ENCODE peak calls at places on chromosomes 1 and 21, in five cellular contexts. A, O, B, E and D are unnamed samples.

GRCh38 chr1:112840631-112841624 is 115.1 kb downstream of the SLC16A1 start:
- DNase-seq in A (no peak), O (peak), B (no peak), E (no peak), D (no peak)

GRCh38 chr1:30903343-30904034 is 5.1 kb downstream of the SDC3 start:
- DNase-seq in A (no peak), O (peak), B (no peak), E (no peak), D (peak)

GRCh38 chr1:211473823-211474222 is 18.1 kb downstream of the RD3 start:
- DNase-seq in A (no peak), O (no peak), B (no peak), E (no peak), D (no peak)

GRCh38 chr1:165344198-165344597 is 12.3 kb downstream of the LMX1A start:
- DNase-seq in A (no peak), O (no peak), B (no peak), E (no peak), D (no peak)

GRCh38 chr1:162696286-162696862 is 64.1 kb downstream of the DDR2 start:
- DNase-seq in A (no peak), O (peak), B (no peak), E (peak), D (peak)

GRCh38 chr1:20711285-20712209 is 6.3 kb downstream of the KIF17 start:
- DNase-seq in A (no peak), O (no peak), B (no peak), E (no peak), D (no peak)

GRCh38 chr21:44286716-44287632 is 1.3 kb downstream of the AIRE start:
- DNase-seq in A (no peak), O (no peak), B (no peak), E (no peak), D (no peak)

GRCh38 chr21:38742580-38743260 is 63.0 kb upstream of the ETS2 start:
- DNase-seq in A (no peak), O (peak), B (no peak), E (no peak), D (peak)

GRCh38 chr1:241934181-241934815 is 23.3 kb upstream of the BECN2 start:
- DNase-seq in A (no peak), O (peak), B (no peak), E (peak), D (peak)

GRCh38 chr1:91572044-91572443 is 71.4 kb downstream of the CDC7 start:
- DNase-seq in A (no peak), O (no peak), B (no peak), E (no peak), D (no peak)

GRCh38 chr1:24929091-24929875 is 793 bp downstream of the RUNX3 start:
- DNase-seq in A (no peak), O (no peak), B (no peak), E (no peak), D (no peak)

GRCh38 chr1:204171751-204172178 is 5.6 kb upstream of the REN start:
- DNase-seq in A (no peak), O (peak), B (peak), E (no peak), D (peak)

GRCh38 chr1:118983558-118984021 is 4.6 kb downstream of the TBX15 start:
- DNase-seq in A (no peak), O (no peak), B (no peak), E (no peak), D (no peak)

GRCh38 chr1:182561432-182561831 is 27.6 kb downstream of the RNASEL start:
- DNase-seq in A (no peak), O (no peak), B (no peak), E (no peak), D (no peak)

GRCh38 chr1:91596474-91596873 is 95.8 kb downstream of the CDC7 start:
- DNase-seq in A (no peak), O (peak), B (no peak), E (no peak), D (peak)

GRCh38 chr1:51285055-51285454 is 45.3 kb downstream of the TTC39A start:
- DNase-seq in A (no peak), O (no peak), B (no peak), E (no peak), D (no peak)

GRCh38 chr1:165943198-165943597 is 115.8 kb downstream of the UCK2 start:
- DNase-seq in A (no peak), O (no peak), B (no peak), E (no peak), D (peak)

GRCh38 chr1:12244078-12244477 is 14.2 kb downstream of the VPS13D start:
- DNase-seq in A (no peak), O (peak), B (no peak), E (no peak), D (peak)

GRCh38 chr1:31760422-31760900 is 3.7 kb downstream of the ADGRB2 start:
- DNase-seq in A (no peak), O (no peak), B (no peak), E (no peak), D (no peak)

GRCh38 chr1:112852276-112852675 is 103.7 kb downstream of the SLC16A1 start:
- DNase-seq in A (no peak), O (no peak), B (no peak), E (no peak), D (no peak)

GRCh38 chr1:183244466-183244865 is 58.4 kb downstream of the LAMC2 start:
- DNase-seq in A (no peak), O (peak), B (no peak), E (no peak), D (peak)

GRCh38 chr1:51506537-51506936 is 12.5 kb downstream of the EPS15 start:
- DNase-seq in A (no peak), O (peak), B (no peak), E (no peak), D (peak)

GRCh38 chr1:247445775-247446364 is 12.0 kb downstream of the OR2B11 start:
- DNase-seq in A (no peak), O (no peak), B (no peak), E (no peak), D (no peak)

GRCh38 chr1:247443641-247444040 is 14.3 kb downstream of the OR2B11 start:
- DNase-seq in A (no peak), O (no peak), B (no peak), E (no peak), D (no peak)

GRCh38 chr1:247444571-247444970 is 13.3 kb downstream of the OR2B11 start:
- DNase-seq in A (no peak), O (no peak), B (no peak), E (no peak), D (no peak)

GRCh38 chr1:247448107-247448778 is 9.7 kb downstream of the OR2B11 start:
- DNase-seq in A (no peak), O (peak), B (peak), E (peak), D (peak)

GRCh38 chr1:247447162-247447909 is 10.6 kb downstream of the OR2B11 start:
- DNase-seq in A (no peak), O (no peak), B (no peak), E (no peak), D (no peak)
- H3K4me3 ChIP-seq in A (peak), O (peak), B (peak), E (no peak), D (peak)

DNA sequence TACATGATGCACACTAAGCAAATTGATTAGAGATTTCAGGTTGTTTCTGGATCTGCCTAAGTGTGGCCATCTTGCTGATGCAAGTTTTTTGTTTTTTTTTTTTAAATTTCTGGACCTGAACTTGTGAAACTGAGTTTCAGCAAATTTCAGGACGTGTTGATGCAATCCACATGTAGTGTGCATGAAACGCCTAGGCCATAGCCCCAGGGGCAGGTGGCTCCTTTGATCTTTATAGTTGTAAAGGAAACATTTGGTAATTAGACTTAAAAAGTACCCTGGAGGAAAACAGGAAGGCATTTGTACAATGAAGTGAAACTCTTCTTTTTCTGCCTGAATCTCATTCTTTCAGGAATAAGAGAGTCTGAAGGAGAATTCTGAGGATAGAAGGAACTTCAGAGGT is 162.2 kb upstream of the LHX8 start:
- DNase-seq in A (no peak), O (no peak), B (no peak), E (no peak), D (no peak)
- H3K4me3 ChIP-seq in A (no peak), O (no peak), B (no peak), E (no peak), D (no peak)

GRCh38 chr1:54884768-54885167 is 2.2 kb downstream of the DHCR24 start:
- DNase-seq in A (no peak), O (no peak), B (no peak), E (no peak), D (no peak)
- H3K4me3 ChIP-seq in A (no peak), O (peak), B (no peak), E (no peak), D (peak)

DNA sequence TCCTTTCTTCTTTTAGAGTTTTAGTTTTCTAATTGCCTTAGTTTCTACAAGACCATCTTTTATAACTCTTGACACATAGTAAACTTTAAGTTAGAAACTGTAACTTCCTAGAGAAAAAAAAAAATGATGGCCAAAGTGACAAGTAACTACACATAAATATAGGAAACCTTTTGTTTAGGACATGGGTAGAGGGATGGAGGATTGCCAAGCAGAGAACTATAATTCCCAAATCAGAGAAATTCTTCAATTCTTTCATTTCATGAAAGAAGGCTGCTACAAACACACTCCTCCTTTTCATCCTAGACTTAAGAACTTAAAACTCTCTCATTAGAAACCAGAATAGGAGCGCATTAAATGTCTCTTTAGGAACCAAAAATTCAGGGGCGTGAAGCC is 125.0 kb downstream of the PTPN14 start:
- DNase-seq in A (no peak), O (no peak), B (no peak), E (no peak), D (no peak)
- H3K4me3 ChIP-seq in A (no peak), O (no peak), B (no peak), E (no peak), D (no peak)

GRCh38 chr1:207219979-207220889 is 101.2 kb upstream of the CD55 start:
- DNase-seq in A (no peak), O (no peak), B (no peak), E (no peak), D (no peak)
- H3K4me3 ChIP-seq in A (no peak), O (no peak), B (no peak), E (no peak), D (no peak)

GRCh38 chr1:169915150-169915549 is 21.5 kb upstream of the SCYL3 start:
- DNase-seq in A (no peak), O (no peak), B (no peak), E (no peak), D (no peak)
- H3K4me3 ChIP-seq in A (no peak), O (no peak), B (no peak), E (no peak), D (no peak)

GRCh38 chr1:38990746-38991637 is at the start of gene AKIRIN1:
- DNase-seq in A (peak), O (peak), B (peak), E (peak), D (peak)
- H3K4me3 ChIP-seq in A (peak), O (peak), B (peak), E (peak), D (peak)

GRCh38 chr1:115337276-115337632 is 795 bp downstream of the NGF start:
- DNase-seq in A (no peak), O (no peak), B (no peak), E (no peak), D (no peak)

GRCh38 chr1:115332813-115333608 is 5.0 kb downstream of the NGF start:
- DNase-seq in A (no peak), O (peak), B (no peak), E (no peak), D (peak)

GRCh38 chr1:115338457-115338820 is 390 bp upstream of the NGF start:
- DNase-seq in A (no peak), O (no peak), B (no peak), E (no peak), D (no peak)

GRCh38 chr1:115337633-115338456 is at the start of gene NGF:
- DNase-seq in A (no peak), O (peak), B (no peak), E (no peak), D (no peak)

DNA sequence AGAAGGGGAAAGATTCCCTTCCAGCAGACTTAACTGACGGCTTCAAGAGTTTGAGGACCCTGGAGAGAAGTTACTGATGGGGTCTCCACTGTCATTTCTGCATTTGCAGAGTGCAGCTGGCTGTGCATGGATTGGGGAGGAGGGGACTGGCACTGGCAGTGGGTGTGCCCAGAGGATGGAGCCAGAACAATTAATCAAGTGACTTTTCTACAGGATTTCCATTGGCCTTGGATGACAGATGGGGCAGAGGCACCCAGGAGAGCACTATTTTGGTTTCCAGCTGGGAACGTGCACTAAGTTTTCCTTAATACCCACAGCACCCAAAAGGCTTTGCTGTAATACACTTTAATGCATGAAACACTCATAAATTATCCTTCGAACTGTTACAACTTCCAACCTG is 1.3 kb downstream of the NGF start:
- DNase-seq in A (no peak), O (no peak), B (no peak), E (no peak), D (no peak)
- H3K4me3 ChIP-seq in A (peak), O (no peak), B (no peak), E (no peak), D (no peak)

GRCh38 chr1:10866314-10867091 is 70.1 kb upstream of the CASZ1 start:
- DNase-seq in A (no peak), O (peak), B (no peak), E (no peak), D (no peak)

GRCh38 chr1:10869933-10870332 is 73.5 kb upstream of the CASZ1 start:
- DNase-seq in A (no peak), O (no peak), B (no peak), E (no peak), D (no peak)

GRCh38 chr1:10868599-10868965 is 72.1 kb upstream of the CASZ1 start:
- DNase-seq in A (no peak), O (no peak), B (no peak), E (no peak), D (no peak)

GRCh38 chr1:10867138-10867721 is 70.8 kb upstream of the CASZ1 start:
- DNase-seq in A (no peak), O (peak), B (no peak), E (peak), D (peak)

DNA sequence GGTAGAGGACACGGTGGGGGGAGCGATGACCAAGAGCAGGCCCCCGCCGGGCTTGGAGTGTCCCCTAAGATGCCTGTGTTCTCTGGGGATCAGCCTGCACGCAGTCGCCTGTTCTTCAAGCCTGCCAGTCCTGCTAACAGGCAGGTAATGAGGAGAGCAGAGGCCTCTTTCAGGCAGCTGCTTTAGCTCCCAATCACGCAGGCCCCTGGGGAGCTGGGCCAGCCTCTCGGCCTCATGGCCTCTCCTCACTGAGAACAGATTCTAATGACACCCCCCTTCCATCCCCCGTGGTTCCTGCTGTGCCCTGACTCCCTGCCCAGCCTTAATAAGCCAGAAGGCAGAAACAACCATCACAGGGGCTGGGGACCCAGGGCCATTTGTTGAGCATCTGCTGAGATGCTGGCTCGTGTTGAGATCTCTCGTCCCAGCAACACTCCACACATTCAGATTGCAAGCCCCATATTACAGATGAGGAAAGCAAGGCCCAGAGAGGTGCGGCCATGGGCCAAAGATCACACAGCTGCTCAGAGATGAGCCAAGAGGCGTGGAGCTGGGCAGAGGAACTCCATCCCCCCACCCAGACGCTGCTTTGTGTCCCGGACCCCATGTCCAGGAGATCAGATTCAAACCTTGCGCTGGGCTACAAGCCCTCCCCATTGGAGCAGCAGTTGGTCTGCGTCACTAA is 71.6 kb upstream of the CASZ1 start:
- DNase-seq in A (no peak), O (no peak), B (no peak), E (no peak), D (no peak)
- H3K4me3 ChIP-seq in A (no peak), O (no peak), B (no peak), E (no peak), D (no peak)

DNA sequence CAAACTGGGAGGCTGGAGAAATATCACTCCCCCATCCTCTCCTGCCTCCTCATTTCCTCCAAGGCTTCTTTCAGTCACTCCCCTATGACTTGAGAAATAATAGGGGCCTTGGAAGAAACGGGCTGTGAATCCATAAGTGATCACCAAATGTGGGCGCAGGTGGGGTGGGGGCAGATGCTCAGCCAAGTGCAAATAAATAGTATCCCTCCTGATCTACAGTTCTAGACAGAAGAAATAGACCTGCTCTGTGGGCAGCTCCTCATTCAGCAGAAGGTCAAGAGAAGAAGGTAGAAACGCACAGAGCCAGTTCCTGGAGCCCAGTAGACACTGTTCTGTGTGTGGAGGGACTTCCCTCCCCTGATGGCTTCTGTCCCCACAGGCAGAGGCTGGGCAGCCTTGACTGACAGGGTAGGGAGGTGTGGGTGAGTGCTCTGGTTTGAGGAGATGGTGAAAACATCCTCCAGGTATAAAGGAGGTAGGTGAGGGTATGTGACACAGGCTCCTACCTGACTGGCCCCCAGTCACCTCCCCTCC is 17.1 kb downstream of the PAX7 start:
- DNase-seq in A (no peak), O (no peak), B (no peak), E (no peak), D (no peak)
- H3K4me3 ChIP-seq in A (no peak), O (no peak), B (no peak), E (no peak), D (no peak)